ENCODE peak calls at places on chromosomes 5 and 9, in nine cellular contexts. S is iris pigment epithelial cell, R is NCI-H460, O is DMS 273 treated with DMSO at 0.1 percent for 48 hours, E is WERI-Rb-1, C is neural crest cell, K is left colon, B is bronchial epithelial cell, T is HEK293T. H is an unnamed sample.
A peak's percentile ranks its signal among the peaks of the same experiment; 100 is the strongest.

GRCh38 chr9:120532891-120533290 is 47.1 kb downstream of the CDK5RAP2 start:
- DNase-seq in B (no peak), T (no peak), K (no peak), C (no peak), O (no peak), E (no peak), R (no peak), S (no peak), H (no peak)

GRCh38 chr5:151051931-151052608 is 28.8 kb downstream of the TNIP1 start:
- DNase-seq in K (no peak), B (no peak), S (no peak), C (no peak), T (no peak), R (no peak), E (no peak), O (no peak), H (no peak)

GRCh38 chr9:121598167-121599000 is 53.0 kb upstream of the DAB2IP start:
- DNase-seq in R (no peak), S (peak; percentile 87), C (peak; percentile 60), T (peak; percentile 86), K (peak; percentile 63), E (no peak), B (peak; percentile 78), O (peak; percentile 59), H (peak; percentile 76)

GRCh38 chr5:137758719-137759312 is 4.7 kb upstream of the HNRNPA0 start:
- DNase-seq in T (no peak), E (no peak), B (peak; percentile 74), K (no peak), C (no peak), S (peak; percentile 11), R (no peak), O (no peak), H (no peak)

GRCh38 chr5:149175346-149176113 is 34.2 kb downstream of the ABLIM3 start:
- DNase-seq in K (no peak), S (no peak), C (no peak), E (no peak), O (no peak), R (no peak), B (no peak), T (no peak), H (peak; percentile 75)

GRCh38 chr9:136700959-136701664 is 11.3 kb upstream of the DIPK1B start:
- DNase-seq in R (no peak), O (no peak), K (no peak), E (no peak), B (no peak), C (no peak), T (no peak), S (no peak), H (no peak)

GRCh38 chr5:77326142-77326541 is 115.7 kb downstream of the PDE8B start:
- DNase-seq in T (no peak), R (no peak), O (no peak), E (no peak), K (no peak), B (no peak), C (no peak), S (no peak), H (no peak)

GRCh38 chr5:143350790-143351603 is 52.5 kb downstream of the NR3C1 start:
- DNase-seq in C (no peak), S (peak; percentile 92), O (no peak), R (no peak), E (no peak), B (peak; percentile 86), K (no peak), T (no peak), H (no peak)

GRCh38 chr9:128863647-128864046 is 18.1 kb downstream of the KYAT1 start:
- DNase-seq in K (peak; percentile 82), R (peak; percentile 55), T (peak; percentile 89), B (peak; percentile 41), S (peak; percentile 44), E (peak; percentile 91), O (no peak), C (peak; percentile 89), H (peak; percentile 74)

GRCh38 chr5:17118631-17119030 is 98.8 kb upstream of the BASP1 start:
- DNase-seq in E (no peak), B (peak; percentile 98), C (no peak), O (no peak), T (peak; percentile 35), S (peak; percentile 96), R (peak; percentile 84), K (peak; percentile 57), H (no peak)

GRCh38 chr9:123131258-123131657 is 97.8 kb downstream of the GPR21 start:
- DNase-seq in S (peak; percentile 87), R (no peak), E (no peak), B (peak; percentile 20), T (no peak), K (no peak), C (no peak), O (no peak), H (no peak)

GRCh38 chr9:114467226-114467750 is 38.0 kb downstream of the WHRN start:
- DNase-seq in R (no peak), C (no peak), T (no peak), O (no peak), S (no peak), B (no peak), E (no peak), K (no peak), H (no peak)

GRCh38 chr9:129697956-129698757 is 32.7 kb downstream of the PRRX2 start:
- DNase-seq in K (no peak), O (no peak), R (no peak), B (no peak), T (no peak), E (no peak), S (peak; percentile 20), C (no peak), H (no peak)

GRCh38 chr9:34663296-34663590 is 786 bp upstream of the CCL27 start:
- DNase-seq in T (no peak), R (no peak), K (no peak), C (no peak), B (no peak), E (no peak), O (no peak), S (no peak), H (no peak)

GRCh38 chr5:129096382-129096991 is 1.9 kb downstream of the ISOC1 start:
- DNase-seq in O (no peak), C (no peak), S (no peak), T (no peak), E (no peak), B (no peak), R (no peak), K (peak; percentile 7), H (no peak)

GRCh38 chr9:95477885-95478790 is 38.6 kb downstream of the PTCH1 start:
- DNase-seq in O (no peak), B (no peak), T (no peak), S (no peak), C (no peak), K (no peak), R (no peak), E (no peak), H (no peak)

GRCh38 chr5:168468836-168469235 is 17.4 kb upstream of the RARS1 start:
- DNase-seq in T (no peak), E (no peak), K (no peak), C (no peak), S (peak; percentile 86), O (no peak), R (no peak), B (no peak), H (no peak)

GRCh38 chr5:318341-318897 is 3.1 kb upstream of the AHRR start:
- DNase-seq in K (no peak), O (no peak), E (no peak), B (no peak), S (peak; percentile 18), R (peak; percentile 14), T (no peak), C (no peak), H (no peak)

GRCh38 chr5:174083041-174083827 is 37.7 kb downstream of the NSG2 start:
- DNase-seq in S (no peak), E (no peak), K (no peak), T (no peak), R (no peak), B (no peak), C (no peak), O (no peak), H (peak; percentile 35)

GRCh38 chr5:142151436-142152382 is 43.1 kb downstream of the NDFIP1 start:
- DNase-seq in T (peak; percentile 22), E (peak; percentile 56), S (peak; percentile 82), C (peak; percentile 57), B (peak; percentile 64), O (peak; percentile 45), R (peak; percentile 62), K (peak; percentile 59), H (peak; percentile 46)

GRCh38 chr9:115672477-115673316 is 480.9 kb upstream of the PAPPA start:
- DNase-seq in B (peak; percentile 95), O (no peak), R (peak; percentile 82), E (no peak), C (no peak), T (no peak), S (peak; percentile 98), K (no peak), H (no peak)

GRCh38 chr5:34474573-34475021 is 181.5 kb upstream of the RAI14 start:
- DNase-seq in R (peak; percentile 49), O (peak; percentile 27), B (peak; percentile 55), E (peak; percentile 18), C (no peak), S (peak; percentile 65), T (peak; percentile 64), K (no peak), H (peak; percentile 59)

GRCh38 chr5:55816342-55816741 is 34.8 kb upstream of the IL31RA start:
- DNase-seq in C (no peak), S (peak; percentile 97), O (no peak), B (peak; percentile 71), E (no peak), R (no peak), T (no peak), K (no peak), H (no peak)

GRCh38 chr9:17075758-17076485 is 58.9 kb upstream of the CNTLN start:
- DNase-seq in B (no peak), R (no peak), K (no peak), S (no peak), C (no peak), E (no peak), O (no peak), T (no peak), H (no peak)

GRCh38 chr5:74798977-74799911 is 32.2 kb downstream of the NSA2 start:
- DNase-seq in C (no peak), S (peak; percentile 3), B (no peak), O (no peak), T (no peak), K (no peak), R (no peak), E (no peak), H (no peak)

H was measured in cerebellum.